ENCODE peak calls at places on chromosomes 12 and 14, in six cellular contexts. One of them, this sample, is unnamed.

GRCh38 chr14:98466807-98467206 is 805.2 kb downstream of the BCL11B start:
- DNase-seq in GM10248: no peak
- DNase-seq in endothelial cell: no peak
- DNase-seq in fibroblast of lung: no peak
- DNase-seq in colonic mucosa: no peak
- DNase-seq in A549: no peak
- DNase-seq in this sample: no peak

GRCh38 chr14:41609704-41610183 is 3.1 kb downstream of the LRFN5 start:
- DNase-seq in colonic mucosa: peak
- DNase-seq in GM10248: no peak
- DNase-seq in A549: peak
- DNase-seq in endothelial cell: peak
- DNase-seq in fibroblast of lung: peak
- DNase-seq in this sample: peak

GRCh38 chr12:48857278-48857994 is 5.5 kb upstream of the DDX23 start:
- DNase-seq in GM10248: peak
- DNase-seq in fibroblast of lung: no peak
- DNase-seq in A549: no peak
- DNase-seq in endothelial cell: no peak
- DNase-seq in colonic mucosa: no peak
- DNase-seq in this sample: no peak

GRCh38 chr14:100578552-100578951 is 8.7 kb downstream of the BEGAIN start:
- DNase-seq in colonic mucosa: no peak
- DNase-seq in GM10248: no peak
- DNase-seq in endothelial cell: no peak
- DNase-seq in fibroblast of lung: peak
- DNase-seq in A549: peak
- DNase-seq in this sample: no peak

GRCh38 chr12:39103552-39104165 is 198.3 kb upstream of the CPNE8 start:
- DNase-seq in GM10248: peak
- DNase-seq in colonic mucosa: peak
- DNase-seq in A549: peak
- DNase-seq in fibroblast of lung: peak
- DNase-seq in endothelial cell: peak
- DNase-seq in this sample: peak

GRCh38 chr14:52268191-52269061 is 928 bp downstream of the PTGDR start:
- DNase-seq in GM10248: no peak
- DNase-seq in colonic mucosa: peak
- DNase-seq in A549: no peak
- DNase-seq in fibroblast of lung: peak
- DNase-seq in endothelial cell: peak
- DNase-seq in this sample: peak

GRCh38 chr12:75561921-75562320 is 50.5 kb upstream of the KRR1 start:
- DNase-seq in GM10248: no peak
- DNase-seq in colonic mucosa: no peak
- DNase-seq in endothelial cell: no peak
- DNase-seq in fibroblast of lung: no peak
- DNase-seq in A549: no peak
- DNase-seq in this sample: no peak

GRCh38 chr12:112837629-112838191 is 46.2 kb downstream of the RPH3A start:
- DNase-seq in colonic mucosa: no peak
- DNase-seq in GM10248: no peak
- DNase-seq in endothelial cell: no peak
- DNase-seq in fibroblast of lung: peak
- DNase-seq in A549: peak
- DNase-seq in this sample: no peak

GRCh38 chr14:29536886-29537511 is 390.6 kb downstream of the PRKD1 start:
- DNase-seq in colonic mucosa: no peak
- DNase-seq in A549: peak
- DNase-seq in endothelial cell: no peak
- DNase-seq in GM10248: no peak
- DNase-seq in fibroblast of lung: peak
- DNase-seq in this sample: no peak

GRCh38 chr14:32896979-32897723 is 41.5 kb upstream of the NPAS3 start:
- DNase-seq in fibroblast of lung: peak
- DNase-seq in colonic mucosa: no peak
- DNase-seq in endothelial cell: no peak
- DNase-seq in GM10248: no peak
- DNase-seq in A549: no peak
- DNase-seq in this sample: no peak

GRCh38 chr12:70692681-70693288 is 55.6 kb upstream of the PTPRB start:
- DNase-seq in fibroblast of lung: peak
- DNase-seq in GM10248: no peak
- DNase-seq in A549: peak
- DNase-seq in endothelial cell: no peak
- DNase-seq in colonic mucosa: no peak
- DNase-seq in this sample: no peak

GRCh38 chr14:32939254-32940065 is 781 bp downstream of the NPAS3 start:
- DNase-seq in GM10248: peak
- DNase-seq in colonic mucosa: peak
- DNase-seq in A549: no peak
- DNase-seq in endothelial cell: peak
- DNase-seq in fibroblast of lung: peak
- DNase-seq in this sample: peak

GRCh38 chr14:70448633-70449032 is 3.3 kb upstream of the ADAM21 start:
- DNase-seq in endothelial cell: no peak
- DNase-seq in A549: peak
- DNase-seq in fibroblast of lung: peak
- DNase-seq in GM10248: no peak
- DNase-seq in colonic mucosa: no peak
- DNase-seq in this sample: no peak

GRCh38 chr12:13602217-13602616 is 379.2 kb downstream of the GRIN2B start:
- DNase-seq in fibroblast of lung: no peak
- DNase-seq in A549: no peak
- DNase-seq in colonic mucosa: no peak
- DNase-seq in endothelial cell: no peak
- DNase-seq in GM10248: no peak
- DNase-seq in this sample: no peak

GRCh38 chr14:65853407-65853955 is 441.0 kb downstream of the FUT8 start:
- DNase-seq in A549: no peak
- DNase-seq in fibroblast of lung: no peak
- DNase-seq in GM10248: no peak
- DNase-seq in endothelial cell: no peak
- DNase-seq in colonic mucosa: no peak
- DNase-seq in this sample: no peak

GRCh38 chr14:46048127-46048526 is 603.5 kb downstream of the RPL10L start:
- DNase-seq in endothelial cell: peak
- DNase-seq in fibroblast of lung: peak
- DNase-seq in GM10248: no peak
- DNase-seq in colonic mucosa: no peak
- DNase-seq in A549: peak
- DNase-seq in this sample: peak

GRCh38 chr14:78088941-78089340 is 81.2 kb upstream of the NRXN3 start:
- DNase-seq in colonic mucosa: no peak
- DNase-seq in GM10248: no peak
- DNase-seq in endothelial cell: no peak
- DNase-seq in fibroblast of lung: no peak
- DNase-seq in A549: no peak
- DNase-seq in this sample: no peak

GRCh38 chr14:23121401-23121800 is 2.3 kb upstream of the CEBPE start:
- DNase-seq in endothelial cell: peak
- DNase-seq in GM10248: peak
- DNase-seq in colonic mucosa: peak
- DNase-seq in fibroblast of lung: peak
- DNase-seq in A549: no peak
- DNase-seq in this sample: peak

GRCh38 chr12:57476162-57476992 is 3.3 kb downstream of the ARHGAP9 start:
- DNase-seq in A549: no peak
- DNase-seq in GM10248: peak
- DNase-seq in fibroblast of lung: no peak
- DNase-seq in colonic mucosa: no peak
- DNase-seq in endothelial cell: peak
- DNase-seq in this sample: no peak

GRCh38 chr12:26701604-26702215 is 131.3 kb downstream of the ITPR2 start:
- DNase-seq in colonic mucosa: no peak
- DNase-seq in GM10248: peak
- DNase-seq in A549: peak
- DNase-seq in fibroblast of lung: peak
- DNase-seq in endothelial cell: no peak
- DNase-seq in this sample: no peak

GRCh38 chr14:78486081-78486480 is 315.9 kb downstream of the NRXN3 start:
- DNase-seq in GM10248: no peak
- DNase-seq in colonic mucosa: no peak
- DNase-seq in A549: no peak
- DNase-seq in fibroblast of lung: no peak
- DNase-seq in endothelial cell: no peak
- DNase-seq in this sample: no peak

GRCh38 chr12:51959211-51959610 is 7.7 kb downstream of the ACVR1B start:
- DNase-seq in endothelial cell: no peak
- DNase-seq in GM10248: no peak
- DNase-seq in colonic mucosa: peak
- DNase-seq in fibroblast of lung: peak
- DNase-seq in A549: no peak
- DNase-seq in this sample: no peak

GRCh38 chr12:64232201-64232600 is 10.1 kb upstream of the KICS2 start:
- DNase-seq in colonic mucosa: no peak
- DNase-seq in endothelial cell: no peak
- DNase-seq in GM10248: no peak
- DNase-seq in A549: no peak
- DNase-seq in fibroblast of lung: no peak
- DNase-seq in this sample: no peak

GRCh38 chr12:109458771-109459208 is 18.3 kb downstream of the KCTD10 start:
- DNase-seq in fibroblast of lung: peak
- DNase-seq in A549: no peak
- DNase-seq in GM10248: no peak
- DNase-seq in colonic mucosa: no peak
- DNase-seq in endothelial cell: no peak
- DNase-seq in this sample: no peak

GRCh38 chr14:57865450-57866198 is at the start of gene SLC35F4:
- DNase-seq in fibroblast of lung: no peak
- DNase-seq in A549: no peak
- DNase-seq in GM10248: peak
- DNase-seq in colonic mucosa: no peak
- DNase-seq in endothelial cell: peak
- DNase-seq in this sample: peak

DNA sequence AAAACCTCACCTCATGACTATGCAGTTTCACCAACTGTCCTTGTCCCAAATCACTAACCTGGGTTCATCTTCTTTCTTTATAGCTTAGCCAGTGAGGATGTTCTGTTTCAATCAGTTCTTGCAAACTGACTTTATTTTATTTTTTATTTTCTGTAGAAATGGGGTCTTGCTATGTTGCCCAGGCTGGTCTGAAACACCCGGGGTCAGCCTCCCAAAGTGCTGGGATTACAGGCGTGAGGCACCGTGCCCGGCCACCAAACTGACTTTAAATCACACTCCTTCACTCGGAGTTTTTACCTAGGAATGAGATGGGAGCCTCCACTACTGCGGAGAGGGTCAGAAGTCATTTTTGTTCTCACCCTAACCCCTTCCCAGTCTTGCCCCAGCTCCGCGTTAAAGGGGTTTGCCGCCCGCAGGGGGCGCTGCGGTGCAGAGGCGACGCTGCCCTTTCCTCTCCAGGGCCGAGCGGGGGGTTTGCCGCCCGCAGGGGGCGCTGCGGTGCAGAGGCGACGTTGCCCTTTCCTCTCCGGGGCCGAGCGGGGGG is 7.0 kb upstream of the B4GALNT3 start:
- DNase-seq in colonic mucosa: peak
- DNase-seq in GM10248: peak
- DNase-seq in endothelial cell: no peak
- DNase-seq in A549: no peak
- DNase-seq in fibroblast of lung: no peak
- DNase-seq in this sample: no peak
- TF ChIP-seq CTCF in colonic mucosa: no peak
- TF ChIP-seq CTCF in GM10248: peak
- TF ChIP-seq CTCF in endothelial cell: no peak
- TF ChIP-seq CTCF in A549: no peak
- TF ChIP-seq CTCF in fibroblast of lung: no peak
- TF ChIP-seq CTCF in this sample: no peak

GRCh38 chr12:98939350-98939749 is 294.3 kb downstream of the APAF1 start:
- DNase-seq in fibroblast of lung: peak
- DNase-seq in endothelial cell: peak
- DNase-seq in GM10248: no peak
- DNase-seq in A549: peak
- DNase-seq in colonic mucosa: no peak
- DNase-seq in this sample: peak
- TF ChIP-seq CTCF in fibroblast of lung: peak
- TF ChIP-seq CTCF in endothelial cell: peak
- TF ChIP-seq CTCF in GM10248: peak
- TF ChIP-seq CTCF in A549: peak
- TF ChIP-seq CTCF in colonic mucosa: no peak
- TF ChIP-seq CTCF in this sample: peak

GRCh38 chr14:105484069-105484996 is 2.4 kb upstream of the CRIP1 start:
- DNase-seq in GM10248: no peak
- DNase-seq in endothelial cell: no peak
- DNase-seq in fibroblast of lung: no peak
- DNase-seq in A549: peak
- DNase-seq in colonic mucosa: peak
- DNase-seq in this sample: no peak

GRCh38 chr14:105486974-105487448 is 325 bp downstream of the CRIP1 start:
- DNase-seq in endothelial cell: no peak
- DNase-seq in A549: peak
- DNase-seq in colonic mucosa: peak
- DNase-seq in GM10248: peak
- DNase-seq in fibroblast of lung: no peak
- DNase-seq in this sample: peak

GRCh38 chr14:105486333-105486973 is at the start of gene CRIP1:
- DNase-seq in colonic mucosa: peak
- DNase-seq in fibroblast of lung: no peak
- DNase-seq in endothelial cell: no peak
- DNase-seq in A549: no peak
- DNase-seq in GM10248: no peak
- DNase-seq in this sample: no peak

GRCh38 chr14:105484997-105485393 is 1.7 kb upstream of the CRIP1 start:
- DNase-seq in GM10248: no peak
- DNase-seq in endothelial cell: no peak
- DNase-seq in colonic mucosa: no peak
- DNase-seq in A549: no peak
- DNase-seq in fibroblast of lung: no peak
- DNase-seq in this sample: no peak

DNA sequence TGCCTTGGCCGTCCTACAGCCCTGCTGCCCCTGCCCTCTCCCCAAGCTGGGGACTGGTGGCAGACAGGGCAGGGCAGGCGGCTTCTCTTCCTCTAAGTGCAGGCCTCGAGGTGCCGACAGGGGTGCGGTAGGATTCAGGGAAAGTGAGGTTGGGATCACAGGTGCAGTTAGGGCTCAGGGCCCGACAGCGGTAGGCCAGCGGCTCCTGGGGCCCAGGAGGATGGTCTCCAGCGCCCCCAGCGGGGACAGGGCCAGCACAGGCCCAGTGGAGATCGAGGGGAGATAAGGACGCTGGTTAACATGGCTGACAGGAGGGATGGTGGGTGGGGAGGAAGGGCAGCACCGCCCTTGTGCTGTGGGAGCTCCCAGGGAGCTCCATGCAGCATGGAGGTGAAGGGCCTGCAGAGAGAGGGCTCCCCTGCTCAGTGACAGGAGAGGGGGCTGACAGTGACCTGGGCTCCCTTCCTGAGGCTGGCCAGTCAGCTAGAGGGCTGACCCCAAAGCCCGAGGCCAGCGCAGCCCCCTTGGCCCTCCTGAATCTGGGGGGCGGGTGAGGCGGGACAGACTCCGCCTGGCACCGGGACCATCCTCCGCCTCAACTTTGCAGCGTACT is 860 bp upstream of the CRIP1 start:
- DNase-seq in fibroblast of lung: no peak
- DNase-seq in endothelial cell: peak
- DNase-seq in GM10248: peak
- DNase-seq in colonic mucosa: peak
- DNase-seq in A549: peak
- DNase-seq in this sample: peak
- TF ChIP-seq CTCF in fibroblast of lung: no peak
- TF ChIP-seq CTCF in endothelial cell: no peak
- TF ChIP-seq CTCF in GM10248: peak
- TF ChIP-seq CTCF in colonic mucosa: no peak
- TF ChIP-seq CTCF in A549: peak
- TF ChIP-seq CTCF in this sample: peak

GRCh38 chr12:8949525-8950286 is at the start of gene M6PR:
- DNase-seq in colonic mucosa: peak
- DNase-seq in A549: peak
- DNase-seq in fibroblast of lung: peak
- DNase-seq in GM10248: peak
- DNase-seq in endothelial cell: peak
- DNase-seq in this sample: peak
- TF ChIP-seq CTCF in colonic mucosa: peak
- TF ChIP-seq CTCF in A549: peak
- TF ChIP-seq CTCF in fibroblast of lung: peak
- TF ChIP-seq CTCF in GM10248: peak
- TF ChIP-seq CTCF in endothelial cell: no peak
- TF ChIP-seq CTCF in this sample: no peak

This sample was measured in nephron progenitor cell.